ENCODE peak calls at places on chromosome 2, in four cellular contexts. One of them, this sample, is unnamed.

GRCh38 chr2:40360652-40361051 is 91.2 kb downstream of the SLC8A1 start:
- DNase-seq in GM12878: no peak
- DNase-seq in HepG2: no peak
- DNase-seq in K562: no peak
- DNase-seq in this sample: no peak

GRCh38 chr2:142582317-142582716 is 295.1 kb upstream of the KYNU start:
- DNase-seq in K562: no peak
- DNase-seq in GM12878: no peak
- DNase-seq in HepG2: no peak
- DNase-seq in this sample: no peak

GRCh38 chr2:237198144-237198900 is 112.6 kb downstream of the COPS8 start:
- DNase-seq in HepG2: no peak
- DNase-seq in K562: no peak
- DNase-seq in GM12878: no peak
- DNase-seq in this sample: no peak

GRCh38 chr2:98828369-98828744 is 97.4 kb upstream of the MGAT4A start:
- DNase-seq in GM12878: no peak
- DNase-seq in HepG2: no peak
- DNase-seq in K562: no peak
- DNase-seq in this sample: no peak

GRCh38 chr2:11411768-11412448 is 54.1 kb downstream of the E2F6 start:
- DNase-seq in GM12878: no peak
- DNase-seq in K562: peak; percentile 66
- DNase-seq in HepG2: peak; percentile 65
- DNase-seq in this sample: no peak

GRCh38 chr2:240215676-240216051 is 75.2 kb upstream of the OTOS start:
- DNase-seq in GM12878: no peak
- DNase-seq in HepG2: no peak
- DNase-seq in K562: no peak
- DNase-seq in this sample: no peak

GRCh38 chr2:20680744-20681143 is 13.8 kb downstream of the GDF7 start:
- DNase-seq in GM12878: no peak
- DNase-seq in K562: no peak
- DNase-seq in HepG2: no peak
- DNase-seq in this sample: no peak

GRCh38 chr2:8488001-8488738 is 193.7 kb upstream of the ID2 start:
- DNase-seq in HepG2: no peak
- DNase-seq in GM12878: peak; percentile 95
- DNase-seq in K562: no peak
- DNase-seq in this sample: no peak

GRCh38 chr2:102619414-102620319 is at the start of gene SLC9A2:
- DNase-seq in GM12878: no peak
- DNase-seq in HepG2: no peak
- DNase-seq in K562: no peak
- DNase-seq in this sample: peak; percentile 77

GRCh38 chr2:236562434-236562833 is 7.2 kb upstream of the ACKR3 start:
- DNase-seq in GM12878: no peak
- DNase-seq in HepG2: peak; percentile 55
- DNase-seq in K562: no peak
- DNase-seq in this sample: no peak

GRCh38 chr2:220147590-220147989 is 520.2 kb downstream of the SLC4A3 start:
- DNase-seq in K562: no peak
- DNase-seq in GM12878: no peak
- DNase-seq in HepG2: no peak
- DNase-seq in this sample: no peak

GRCh38 chr2:16330571-16331351 is 334.9 kb downstream of the CYRIA start:
- DNase-seq in GM12878: no peak
- DNase-seq in K562: no peak
- DNase-seq in HepG2: peak; percentile 84
- DNase-seq in this sample: peak; percentile 63

GRCh38 chr2:64998658-64999061 is 9.5 kb downstream of the SLC1A4 start:
- DNase-seq in GM12878: no peak
- DNase-seq in K562: no peak
- DNase-seq in HepG2: no peak
- DNase-seq in this sample: no peak

GRCh38 chr2:131557558-131558321 is 30.1 kb downstream of the CCDC74A start:
- DNase-seq in HepG2: no peak
- DNase-seq in K562: no peak
- DNase-seq in GM12878: no peak
- DNase-seq in this sample: no peak

GRCh38 chr2:124310671-124311070 is 285.6 kb downstream of the CNTNAP5 start:
- DNase-seq in HepG2: no peak
- DNase-seq in K562: no peak
- DNase-seq in GM12878: no peak
- DNase-seq in this sample: no peak

GRCh38 chr2:189261431-189261841 is 81.9 kb upstream of the COL5A2 start:
- DNase-seq in HepG2: no peak
- DNase-seq in GM12878: no peak
- DNase-seq in K562: no peak
- DNase-seq in this sample: no peak

GRCh38 chr2:200483729-200484198 is 26.1 kb downstream of the KCTD18 start:
- DNase-seq in GM12878: no peak
- DNase-seq in HepG2: peak; percentile 64
- DNase-seq in K562: peak; percentile 63
- DNase-seq in this sample: peak; percentile 79

GRCh38 chr2:7292154-7292553 is 374.9 kb downstream of the RNF144A start:
- DNase-seq in K562: no peak
- DNase-seq in HepG2: no peak
- DNase-seq in GM12878: no peak
- DNase-seq in this sample: no peak

GRCh38 chr2:151523825-151524224 is 114.1 kb downstream of the RIF1 start:
- DNase-seq in HepG2: no peak
- DNase-seq in K562: no peak
- DNase-seq in GM12878: no peak
- DNase-seq in this sample: no peak

GRCh38 chr2:70103531-70104061 is 16.3 kb downstream of the PCBP1 start:
- DNase-seq in GM12878: no peak
- DNase-seq in K562: no peak
- DNase-seq in HepG2: no peak
- DNase-seq in this sample: no peak

GRCh38 chr2:239203443-239204142 is 197.2 kb downstream of the HDAC4 start:
- DNase-seq in K562: no peak
- DNase-seq in HepG2: no peak
- DNase-seq in GM12878: no peak
- DNase-seq in this sample: no peak

GRCh38 chr2:232324778-232325177 is 53.8 kb upstream of the ALPP start:
- DNase-seq in K562: no peak
- DNase-seq in GM12878: no peak
- DNase-seq in HepG2: no peak
- DNase-seq in this sample: no peak

GRCh38 chr2:81495556-81495955 is 1191.0 kb upstream of the LRRTM1 start:
- DNase-seq in K562: no peak
- DNase-seq in GM12878: no peak
- DNase-seq in HepG2: no peak
- DNase-seq in this sample: no peak

GRCh38 chr2:174673876-174674275 is 76.3 kb upstream of the WIPF1 start:
- DNase-seq in GM12878: no peak
- DNase-seq in HepG2: no peak
- DNase-seq in K562: no peak
- DNase-seq in this sample: no peak

DNA sequence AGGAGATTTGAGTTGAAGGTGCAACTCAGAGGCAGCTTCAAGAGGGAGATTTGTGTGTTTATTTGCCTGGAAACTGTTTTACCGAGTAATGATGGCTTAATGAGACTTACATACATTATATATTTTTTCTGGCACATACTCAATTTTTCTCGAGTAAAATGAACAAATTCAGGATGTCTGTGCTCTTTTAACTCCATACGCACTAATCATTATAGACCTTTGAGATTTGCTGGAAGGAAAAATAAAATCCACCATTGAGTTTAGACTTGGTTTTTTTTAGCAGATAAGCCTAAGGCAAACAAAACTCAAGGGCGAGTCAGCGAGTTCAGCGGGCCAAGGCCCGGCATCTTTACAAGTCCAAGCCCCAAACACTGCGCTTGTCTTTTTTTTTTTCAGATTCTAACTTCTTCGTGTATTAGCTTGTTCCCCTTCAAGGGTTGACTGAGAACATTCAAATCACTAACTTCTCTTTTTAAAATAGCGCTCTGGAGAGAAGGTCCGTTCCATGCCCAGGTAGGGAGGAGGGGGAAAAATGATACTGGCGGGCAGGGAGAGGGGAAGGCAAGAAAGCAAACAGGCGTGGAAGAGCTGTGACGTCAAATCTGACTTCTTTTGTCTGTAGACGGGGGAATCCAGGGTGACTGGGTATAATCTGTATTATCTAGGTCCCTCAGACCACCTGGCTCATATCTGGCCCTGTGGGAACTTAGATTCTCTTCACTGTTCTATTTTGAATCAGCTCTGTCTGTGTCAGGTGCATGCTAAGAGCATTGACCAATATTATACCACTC is 72.7 kb upstream of the MAP3K20 start:
- DNase-seq in HepG2: peak; percentile 64
- DNase-seq in K562: no peak
- DNase-seq in GM12878: no peak
- DNase-seq in this sample: no peak
- TF ChIP-seq EP300 in HepG2: no peak
- TF ChIP-seq EP300 in K562: no peak
- TF ChIP-seq EP300 in GM12878: no peak
- TF ChIP-seq EP300 in this sample: no peak

GRCh38 chr2:231245253-231246094 is 47.0 kb downstream of the ARMC9 start:
- DNase-seq in GM12878: no peak
- DNase-seq in K562: no peak
- DNase-seq in HepG2: no peak
- DNase-seq in this sample: no peak
- TF ChIP-seq YY1 in GM12878: no peak
- TF ChIP-seq YY1 in K562: no peak
- TF ChIP-seq YY1 in HepG2: no peak
- TF ChIP-seq YY1 in this sample: no peak

DNA sequence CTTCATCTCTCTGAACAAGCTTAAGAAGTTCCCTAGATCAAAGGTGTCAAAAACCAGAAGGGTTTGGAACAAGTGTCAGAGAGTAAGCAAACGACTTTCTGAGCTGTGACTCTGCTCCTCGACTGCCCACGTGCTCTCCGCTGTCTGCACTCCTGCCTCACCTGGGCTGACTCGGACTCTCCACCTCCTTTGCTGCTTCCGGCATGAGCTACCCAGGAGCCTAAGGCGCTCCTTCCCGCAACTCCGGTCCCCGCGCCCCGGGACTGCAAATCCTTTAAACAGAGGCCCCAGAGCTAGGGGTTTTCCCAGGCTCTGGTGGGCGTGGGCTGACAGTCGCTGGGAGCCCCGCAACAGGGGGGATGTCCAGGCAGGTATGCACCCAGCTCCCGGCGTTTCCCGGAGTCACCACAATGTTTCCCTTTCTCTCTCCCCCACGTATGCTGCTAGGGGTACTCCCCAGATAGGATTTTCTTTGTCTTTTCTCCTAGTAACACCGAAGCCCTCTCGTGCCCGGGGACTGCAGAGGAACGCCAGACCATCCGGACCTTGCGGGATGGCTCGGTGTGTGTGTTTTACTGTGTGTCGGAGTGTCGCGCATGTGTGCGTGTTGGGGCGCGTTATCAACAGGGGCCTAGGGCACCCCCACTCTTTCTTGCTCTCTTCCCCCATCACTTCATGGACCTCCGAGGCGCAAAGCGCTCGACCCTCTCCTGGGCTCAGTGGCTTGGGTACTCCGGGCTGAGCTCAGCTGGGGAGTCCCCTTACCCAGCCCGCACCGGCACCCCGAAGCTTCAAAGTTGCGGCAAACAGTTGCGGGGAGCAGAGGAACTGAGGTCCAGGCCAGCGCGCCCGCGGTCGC is 719 bp upstream of the THSD7B start:
- DNase-seq in K562: no peak
- DNase-seq in GM12878: no peak
- DNase-seq in HepG2: no peak
- DNase-seq in this sample: no peak
- TF ChIP-seq EZH2 in K562: no peak
- TF ChIP-seq EZH2 in GM12878: no peak
- TF ChIP-seq EZH2 in HepG2: no peak
- TF ChIP-seq EZH2 in this sample: peak; percentile 61

GRCh38 chr2:138421971-138422335 is 79.6 kb upstream of the SPOPL start:
- DNase-seq in K562: no peak
- DNase-seq in HepG2: no peak
- DNase-seq in GM12878: no peak
- DNase-seq in this sample: no peak

GRCh38 chr2:138424436-138425140 is 77.0 kb upstream of the SPOPL start:
- DNase-seq in K562: no peak
- DNase-seq in GM12878: no peak
- DNase-seq in HepG2: no peak
- DNase-seq in this sample: no peak

GRCh38 chr2:138423745-138424144 is 77.8 kb upstream of the SPOPL start:
- DNase-seq in HepG2: peak; percentile 67
- DNase-seq in GM12878: no peak
- DNase-seq in K562: no peak
- DNase-seq in this sample: no peak

GRCh38 chr2:138423198-138423597 is 78.4 kb upstream of the SPOPL start:
- DNase-seq in HepG2: no peak
- DNase-seq in K562: no peak
- DNase-seq in GM12878: no peak
- DNase-seq in this sample: no peak

GRCh38 chr2:138421315-138421970 is 80.1 kb upstream of the SPOPL start:
- DNase-seq in K562: no peak
- DNase-seq in HepG2: peak; percentile 85
- DNase-seq in GM12878: no peak
- DNase-seq in this sample: no peak
- TF ChIP-seq EP300 in K562: no peak
- TF ChIP-seq EP300 in HepG2: peak; percentile 21
- TF ChIP-seq EP300 in GM12878: no peak
- TF ChIP-seq EP300 in this sample: no peak

DNA sequence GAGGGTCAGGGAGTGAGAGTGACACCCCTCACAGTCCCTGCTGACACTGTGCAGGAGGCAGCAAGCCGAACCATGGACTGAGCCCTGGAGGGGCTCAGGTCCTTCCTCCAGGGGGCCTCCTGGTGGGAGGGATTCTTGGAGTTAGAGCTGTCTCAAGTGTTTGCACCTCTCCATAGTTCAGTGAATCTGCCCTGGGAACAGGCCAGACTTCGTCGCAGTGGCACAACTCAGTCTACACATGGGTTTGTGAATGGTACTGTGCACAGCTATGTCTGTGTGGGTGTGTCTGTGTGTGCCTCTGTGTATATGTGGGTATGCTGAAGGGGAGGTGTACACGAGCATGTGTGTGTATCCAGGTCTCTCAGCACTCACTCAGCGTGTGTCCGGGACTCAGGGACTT is 36.4 kb downstream of the PAX8 start:
- DNase-seq in GM12878: no peak
- DNase-seq in K562: no peak
- DNase-seq in HepG2: no peak
- DNase-seq in this sample: no peak
- TF ChIP-seq YY1 in GM12878: no peak
- TF ChIP-seq YY1 in K562: no peak
- TF ChIP-seq YY1 in HepG2: no peak
- TF ChIP-seq YY1 in this sample: no peak

DNA sequence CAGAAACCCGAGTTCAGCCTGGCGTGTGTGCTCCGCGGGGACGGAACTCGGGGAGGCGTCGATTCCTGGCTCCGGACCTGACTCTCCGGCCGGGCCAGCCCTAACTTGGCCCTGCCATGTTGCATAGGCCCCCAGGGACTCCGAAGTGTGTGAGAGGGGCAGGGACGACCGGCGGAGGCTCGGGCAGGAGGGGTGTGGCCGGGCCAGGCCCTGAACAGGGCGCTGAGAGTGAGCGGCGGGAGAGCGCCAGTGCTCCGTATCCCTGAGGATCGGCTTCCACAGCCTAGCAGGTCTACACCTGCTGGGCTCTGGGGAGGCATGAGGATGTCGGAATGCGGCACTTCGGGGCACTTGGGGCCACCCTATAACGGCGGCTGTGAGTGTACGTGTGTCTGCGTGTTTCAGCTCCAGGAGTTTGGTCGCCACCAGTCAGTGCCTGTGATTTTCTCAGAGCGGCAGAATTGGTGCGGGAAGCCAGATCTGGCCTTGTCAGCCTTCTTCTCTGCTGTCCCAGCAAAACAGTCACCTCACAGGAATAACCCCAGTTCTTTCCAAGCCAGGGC is 846 bp downstream of the KCNK3 start:
- DNase-seq in HepG2: no peak
- DNase-seq in GM12878: no peak
- DNase-seq in K562: no peak
- DNase-seq in this sample: peak; percentile 65
- TF ChIP-seq EZH2 in HepG2: no peak
- TF ChIP-seq EZH2 in GM12878: no peak
- TF ChIP-seq EZH2 in K562: no peak
- TF ChIP-seq EZH2 in this sample: peak; percentile 64

This sample was measured in H1.